ENCODE peak calls at places on chromosomes 4 and X, in nine cellular contexts. B is lower lobe of right lung; Q is H1; U is right atrium auricular region; L is effector memory CD4-positive, alpha-beta T cell; F is foreskin fibroblast; P is thoracic aorta; C is ascending aorta; Y is CD8-positive, alpha-beta T cell. X is an unnamed sample.

GRCh38 chrX:77510007-77510406 is 62.8 kb downstream of the FGF16 start:
- DNase-seq in B (no peak), Q (no peak), U (no peak), L (no peak), F (peak; percentile 7), P (no peak), C (no peak), Y (no peak), X (no peak)

GRCh38 chrX:79259073-79259689 is 108.0 kb downstream of the ITM2A start:
- DNase-seq in B (no peak), Q (no peak), U (no peak), L (peak; percentile 9), F (no peak), P (no peak), C (no peak), Y (peak; percentile 59), X (no peak)

GRCh38 chr4:9944431-9945425 is 76.6 kb downstream of the SLC2A9 start:
- DNase-seq in B (no peak), Q (peak; percentile 22), U (peak; percentile 42), L (no peak), F (no peak), P (no peak), C (no peak), Y (peak; percentile 21), X (no peak)

GRCh38 chrX:34901761-34902160 is 40.8 kb upstream of the FAM47B start:
- DNase-seq in B (no peak), Q (no peak), U (no peak), L (no peak), F (no peak), P (no peak), C (no peak), Y (no peak), X (no peak)

GRCh38 chr4:8132947-8133705 is 25.5 kb downstream of the ABLIM2 start:
- DNase-seq in B (no peak), Q (no peak), U (no peak), L (no peak), F (no peak), P (no peak), C (no peak), Y (no peak), X (no peak)

GRCh38 chr4:155667538-155668511 is 1.2 kb downstream of the GUCY1A1 start:
- DNase-seq in B (peak; percentile 61), Q (peak; percentile 69), U (peak; percentile 63), L (no peak), F (no peak), P (no peak), C (peak; percentile 73), Y (no peak), X (no peak)

GRCh38 chr4:123813901-123814300 is 417.3 kb downstream of the SPRY1 start:
- DNase-seq in B (no peak), Q (no peak), U (no peak), L (no peak), F (no peak), P (no peak), C (no peak), Y (no peak), X (no peak)

GRCh38 chr4:32826169-32826568 is 2106.0 kb downstream of the PCDH7 start:
- DNase-seq in B (no peak), Q (no peak), U (no peak), L (no peak), F (no peak), P (no peak), C (no peak), Y (no peak), X (peak; percentile 11)

GRCh38 chr4:107183155-107183774 is 147.2 kb upstream of the DKK2 start:
- DNase-seq in B (no peak), Q (no peak), U (no peak), L (no peak), F (peak; percentile 40), P (no peak), C (no peak), Y (no peak), X (peak; percentile 39)

GRCh38 chrX:126552313-126553022 is at the start of gene DCAF12L1:
- DNase-seq in B (no peak), Q (peak; percentile 72), U (no peak), L (no peak), F (no peak), P (no peak), C (no peak), Y (no peak), X (peak; percentile 27)

GRCh38 chr4:79241846-79242245 is 84.0 kb downstream of the NAA11 start:
- DNase-seq in B (no peak), Q (no peak), U (no peak), L (no peak), F (no peak), P (no peak), C (no peak), Y (no peak), X (peak; percentile 20)

GRCh38 chrX:46961097-46961496 is 48.9 kb downstream of the JADE3 start:
- DNase-seq in B (no peak), Q (no peak), U (no peak), L (no peak), F (no peak), P (no peak), C (no peak), Y (no peak), X (no peak)

GRCh38 chrX:46959101-46959500 is 46.9 kb downstream of the JADE3 start:
- DNase-seq in B (no peak), Q (no peak), U (no peak), L (no peak), F (no peak), P (no peak), C (no peak), Y (no peak), X (no peak)

GRCh38 chrX:46959985-46960700 is 47.9 kb downstream of the JADE3 start:
- DNase-seq in B (no peak), Q (no peak), U (no peak), L (no peak), F (no peak), P (no peak), C (no peak), Y (no peak), X (no peak)

GRCh38 chrX:46965125-46965758 is 53.0 kb downstream of the JADE3 start:
- DNase-seq in B (no peak), Q (no peak), U (no peak), L (no peak), F (peak; percentile 25), P (no peak), C (no peak), Y (no peak), X (no peak)

GRCh38 chrX:46961574-46962279 is 49.5 kb downstream of the JADE3 start:
- DNase-seq in B (no peak), Q (no peak), U (no peak), L (no peak), F (no peak), P (no peak), C (no peak), Y (no peak), X (no peak)
- H3K4me3 ChIP-seq in B (no peak overlapping the region), Q (no peak overlapping the region), U (no peak overlapping the region), L (no peak overlapping the region), F (no peak overlapping the region), P (no peak overlapping the region), C (no peak overlapping the region), Y (no peak overlapping the region), X (no peak overlapping the region)

GRCh38 chrX:131827935-131828334 is 195.2 kb upstream of the STK26 start:
- DNase-seq in B (no peak), Q (no peak), U (no peak), L (no peak), F (no peak), P (no peak), C (no peak), Y (no peak), X (no peak)

GRCh38 chrX:131831185-131831520 is 191.9 kb upstream of the STK26 start:
- DNase-seq in B (no peak), Q (no peak), U (no peak), L (no peak), F (no peak), P (no peak), C (no peak), Y (no peak), X (no peak)

GRCh38 chrX:131826572-131826971 is 196.5 kb upstream of the STK26 start:
- DNase-seq in B (no peak), Q (no peak), U (no peak), L (no peak), F (no peak), P (no peak), C (no peak), Y (no peak), X (no peak)

GRCh38 chrX:131830400-131831184 is 192.5 kb upstream of the STK26 start:
- DNase-seq in B (peak; percentile 67), Q (peak; percentile 67), U (peak; percentile 79), L (peak; percentile 43), F (peak; percentile 47), P (no peak), C (peak; percentile 84), Y (peak; percentile 53), X (peak; percentile 66)

GRCh38 chrX:131828482-131828881 is 194.6 kb upstream of the STK26 start:
- DNase-seq in B (no peak), Q (no peak), U (no peak), L (no peak), F (no peak), P (no peak), C (no peak), Y (no peak), X (no peak)
- H3K4me3 ChIP-seq in B (no peak overlapping the region), Q (peak overlapping the region; percentile 52), U (no peak overlapping the region), L (no peak overlapping the region), F (peak overlapping the region; percentile 22), P (no peak overlapping the region), C (no peak overlapping the region), Y (no peak overlapping the region), X (peak overlapping the region; percentile 49)

GRCh38 chrX:10012776-10013175 is 45.6 kb downstream of the CLDN34 start:
- DNase-seq in B (no peak), Q (no peak), U (no peak), L (no peak), F (no peak), P (no peak), C (no peak), Y (no peak), X (no peak)

GRCh38 chrX:10010686-10011085 is 43.5 kb downstream of the CLDN34 start:
- DNase-seq in B (no peak), Q (no peak), U (no peak), L (no peak), F (no peak), P (no peak), C (no peak), Y (no peak), X (no peak)

GRCh38 chrX:10008483-10009056 is 41.4 kb downstream of the CLDN34 start:
- DNase-seq in B (no peak), Q (no peak), U (no peak), L (no peak), F (no peak), P (no peak), C (no peak), Y (no peak), X (no peak)

GRCh38 chrX:10011991-10012390 is 44.8 kb downstream of the CLDN34 start:
- DNase-seq in B (peak; percentile 52), Q (no peak), U (no peak), L (no peak), F (no peak), P (no peak), C (no peak), Y (no peak), X (no peak)

GRCh38 chrX:10011261-10011931 is 44.2 kb downstream of the CLDN34 start:
- DNase-seq in B (no peak), Q (no peak), U (no peak), L (no peak), F (no peak), P (no peak), C (no peak), Y (no peak), X (no peak)
- H3K4me3 ChIP-seq in B (no peak overlapping the region), Q (no peak overlapping the region), U (no peak overlapping the region), L (no peak overlapping the region), F (no peak overlapping the region), P (no peak overlapping the region), C (no peak overlapping the region), Y (no peak overlapping the region), X (no peak overlapping the region)

GRCh38 chr4:3199661-3200422 is 49.1 kb upstream of the MSANTD1 start:
- DNase-seq in B (no peak), Q (no peak), U (no peak), L (no peak), F (peak; percentile 39), P (no peak), C (no peak), Y (no peak), X (no peak)
- H3K4me3 ChIP-seq in B (no peak overlapping the region), Q (no peak overlapping the region), U (no peak overlapping the region), L (no peak overlapping the region), F (no peak overlapping the region), P (no peak overlapping the region), C (no peak overlapping the region), Y (no peak overlapping the region), X (no peak overlapping the region)

X was measured in iPS DF 6.9.